ENCODE peak calls at places on chromosomes 2 and 18, in six cellular contexts. E is K562, Y is PC-3, H is IMR-90, B is H9, P is HCT116. M is an unnamed sample.

GRCh38 chr2:14047491-14047890 is 585.0 kb upstream of the LRATD1 start:
- DNase-seq in E (no peak), Y (no peak), H (no peak), B (no peak), P (no peak), M (no peak)

GRCh38 chr18:27363918-27364317 is 178.8 kb upstream of the CHST9 start:
- DNase-seq in E (no peak), Y (peak), H (no peak), B (no peak), P (no peak), M (no peak)

GRCh38 chr2:81523344-81523743 is 1218.8 kb upstream of the LRRTM1 start:
- DNase-seq in E (no peak), Y (no peak), H (no peak), B (peak), P (no peak), M (no peak)

GRCh38 chr2:11752906-11753305 is 6.5 kb downstream of the LPIN1 start:
- DNase-seq in E (no peak), Y (no peak), H (no peak), B (no peak), P (no peak), M (no peak)

GRCh38 chr2:184543832-184544231 is 54.5 kb upstream of the ZNF804A start:
- DNase-seq in E (no peak), Y (no peak), H (no peak), B (no peak), P (no peak), M (no peak)

GRCh38 chr2:217393585-217394032 is 533.7 kb upstream of the TNP1 start:
- DNase-seq in E (no peak), Y (peak), H (peak), B (no peak), P (no peak), M (peak)

GRCh38 chr2:88100489-88100858 is 27.4 kb downstream of the FABP1 start:
- DNase-seq in E (no peak), Y (no peak), H (no peak), B (no peak), P (no peak), M (no peak)

GRCh38 chr2:46800218-46800617 is 115.4 kb downstream of the MCFD2 start:
- DNase-seq in E (no peak), Y (no peak), H (peak), B (no peak), P (no peak), M (no peak)

GRCh38 chr2:71963295-71963694 is 184.4 kb downstream of the CYP26B1 start:
- DNase-seq in E (no peak), Y (peak), H (no peak), B (no peak), P (no peak), M (no peak)

GRCh38 chr2:234251326-234252271 is 201.1 kb downstream of the SPP2 start:
- DNase-seq in E (no peak), Y (peak), H (peak), B (no peak), P (no peak), M (no peak)

GRCh38 chr2:37782721-37783438 is 111.4 kb upstream of the CDC42EP3 start:
- DNase-seq in E (no peak), Y (peak), H (peak), B (no peak), P (no peak), M (no peak)

GRCh38 chr18:67232406-67232805 is 284.1 kb downstream of the DSEL start:
- DNase-seq in E (no peak), Y (peak), H (peak), B (no peak), P (no peak), M (no peak)

GRCh38 chr2:201558232-201558631 is 85.1 kb downstream of the TMEM237 start:
- DNase-seq in E (no peak), Y (peak), H (no peak), B (no peak), P (no peak), M (no peak)

GRCh38 chr2:10297950-10298349 is 4.8 kb upstream of the HPCAL1 start:
- DNase-seq in E (peak), Y (peak), H (peak), B (no peak), P (peak), M (no peak)

GRCh38 chr2:72980535-72981217 is 63.4 kb downstream of the EMX1 start:
- DNase-seq in E (no peak), Y (peak), H (peak), B (no peak), P (peak), M (peak)

GRCh38 chr2:70472256-70472905 is 81.2 kb downstream of the TGFA start:
- DNase-seq in E (no peak), Y (no peak), H (no peak), B (no peak), P (no peak), M (no peak)

GRCh38 chr2:133919285-133919684 is 334.6 kb upstream of the MGAT5 start:
- DNase-seq in E (no peak), Y (no peak), H (peak), B (no peak), P (no peak), M (no peak)

GRCh38 chr18:64055019-64055418 is 85.1 kb downstream of the SERPINB8 start:
- DNase-seq in E (no peak), Y (no peak), H (no peak), B (no peak), P (no peak), M (no peak)

GRCh38 chr18:9762561-9762960 is 54.5 kb downstream of the RAB31 start:
- DNase-seq in E (peak), Y (no peak), H (no peak), B (no peak), P (no peak), M (no peak)

GRCh38 chr2:224966663-224967062 is 75.6 kb downstream of the DOCK10 start:
- DNase-seq in E (no peak), Y (no peak), H (no peak), B (no peak), P (no peak), M (no peak)

GRCh38 chr2:172480301-172481218 is 53.2 kb downstream of the ITGA6 start:
- DNase-seq in E (no peak), Y (no peak), H (peak), B (no peak), P (no peak), M (peak)

GRCh38 chr2:236052926-236053846 is 115.0 kb downstream of the GBX2 start:
- DNase-seq in E (no peak), Y (no peak), H (no peak), B (peak), P (no peak), M (no peak)

GRCh38 chr2:60707750-60708371 is 48.2 kb upstream of the PAPOLG start:
- DNase-seq in E (peak), Y (peak), H (peak), B (peak), P (peak), M (no peak)

GRCh38 chr2:150075831-150076230 is 411.6 kb downstream of the RND3 start:
- DNase-seq in E (no peak), Y (peak), H (peak), B (no peak), P (no peak), M (no peak)

GRCh38 chr2:170214309-170214902 is 36.5 kb downstream of the MYO3B start:
- DNase-seq in E (no peak), Y (no peak), H (no peak), B (peak), P (no peak), M (no peak)

GRCh38 chr2:203671876-203672275 is 34.6 kb upstream of the CD28 start:
- DNase-seq in E (no peak), Y (no peak), H (no peak), B (no peak), P (no peak), M (no peak)

GRCh38 chr2:221629478-221629877 is 57.4 kb upstream of the EPHA4 start:
- DNase-seq in E (no peak), Y (peak), H (peak), B (no peak), P (peak), M (no peak)

GRCh38 chr18:51437280-51438271 is 240.1 kb upstream of the MEX3C start:
- DNase-seq in E (no peak), Y (no peak), H (no peak), B (no peak), P (no peak), M (no peak)

GRCh38 chr18:78241535-78242306 is 737.9 kb upstream of the SALL3 start:
- DNase-seq in E (no peak), Y (no peak), H (no peak), B (no peak), P (no peak), M (no peak)

GRCh38 chr2:109212836-109213563 is 84.0 kb downstream of the SH3RF3 start:
- DNase-seq in E (no peak), Y (no peak), H (no peak), B (no peak), P (no peak), M (no peak)

GRCh38 chr2:27765621-27766286 is 5.8 kb upstream of the MRPL33 start:
- DNase-seq in E (peak), Y (no peak), H (no peak), B (no peak), P (peak), M (peak)

GRCh38 chr18:61448316-61448715 is 115.1 kb downstream of the CDH20 start:
- DNase-seq in E (no peak), Y (no peak), H (no peak), B (no peak), P (no peak), M (no peak)

GRCh38 chr2:56299166-56299806 is 115.5 kb downstream of the CCDC85A start:
- DNase-seq in E (no peak), Y (no peak), H (no peak), B (no peak), P (no peak), M (no peak)

GRCh38 chr18:51164327-51165290 is 32.9 kb downstream of the MEX3C start:
- DNase-seq in E (no peak), Y (no peak), H (no peak), B (no peak), P (no peak), M (no peak)

DNA sequence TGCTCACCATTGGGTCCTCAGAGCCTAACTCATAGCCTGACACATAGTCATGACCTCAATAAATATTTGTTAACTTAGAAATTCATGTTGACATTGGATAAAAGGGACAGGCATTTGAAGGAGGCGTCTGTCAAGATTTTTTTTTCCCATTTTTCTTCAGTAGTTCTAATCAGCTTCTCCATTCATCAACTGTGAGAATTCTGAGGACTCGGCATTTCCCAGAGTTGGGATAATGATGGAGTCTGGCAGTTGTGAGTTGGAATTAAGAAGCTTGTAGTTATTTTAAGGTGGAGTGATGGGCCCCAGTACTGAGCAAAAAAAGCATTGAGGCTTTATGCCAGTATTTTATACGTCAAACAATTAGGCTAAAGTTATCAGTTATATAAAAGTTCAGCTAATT is 4.6 kb downstream of the SPATS2L start:
- DNase-seq in E (no peak), Y (peak), H (no peak), B (no peak), P (no peak), M (no peak)
- H3K9ac ChIP-seq in E (no peak), Y (no peak), H (no peak), B (no peak), P (no peak), M (no peak)

GRCh38 chr2:29329899-29330298 is 214.7 kb downstream of the CLIP4 start:
- DNase-seq in E (peak), Y (no peak), H (no peak), B (no peak), P (no peak), M (no peak)
- TF ChIP-seq CTCF in E (peak), Y (peak), H (peak), B (peak), P (peak), M (no peak)

GRCh38 chr2:186595219-186595618 is 5.4 kb downstream of the ITGAV start:
- DNase-seq in E (peak), Y (peak), H (peak), B (no peak), P (no peak), M (no peak)
- H3K27ac ChIP-seq in E (no peak), Y (no peak), H (no peak), B (no peak), P (no peak), M (no peak)

GRCh38 chr2:232336956-232337700 is 41.4 kb upstream of the ALPP start:
- DNase-seq in E (no peak), Y (no peak), H (no peak), B (no peak), P (no peak), M (peak)

GRCh38 chr2:232333361-232334135 is 45.0 kb upstream of the ALPP start:
- DNase-seq in E (peak), Y (peak), H (no peak), B (peak), P (no peak), M (peak)

GRCh38 chr2:232338759-232339106 is 39.8 kb upstream of the ALPP start:
- DNase-seq in E (no peak), Y (no peak), H (no peak), B (no peak), P (no peak), M (peak)

GRCh38 chr2:232335859-232336215 is 42.7 kb upstream of the ALPP start:
- DNase-seq in E (no peak), Y (no peak), H (no peak), B (peak), P (no peak), M (no peak)

GRCh38 chr2:232336241-232336736 is 42.3 kb upstream of the ALPP start:
- DNase-seq in E (no peak), Y (no peak), H (no peak), B (peak), P (no peak), M (peak)
- H3K9ac ChIP-seq in E (no peak), Y (no peak), H (no peak), B (no peak), P (no peak), M (no peak)

GRCh38 chr18:21934766-21935015 is 194.1 kb downstream of the MIB1 start:
- DNase-seq in E (no peak), Y (no peak), H (no peak), B (no peak), P (no peak), M (no peak)

GRCh38 chr18:21928925-21929324 is 188.3 kb downstream of the MIB1 start:
- DNase-seq in E (no peak), Y (no peak), H (no peak), B (no peak), P (no peak), M (no peak)

GRCh38 chr18:21930177-21930576 is 189.6 kb downstream of the MIB1 start:
- DNase-seq in E (no peak), Y (no peak), H (no peak), B (no peak), P (no peak), M (no peak)

GRCh38 chr18:21933931-21934765 is 193.6 kb downstream of the MIB1 start:
- DNase-seq in E (no peak), Y (no peak), H (no peak), B (peak), P (no peak), M (no peak)
- TF ChIP-seq CTCF in E (no peak), Y (no peak), H (no peak), B (peak), P (no peak), M (no peak)

GRCh38 chr2:101655941-101656422 is 41.5 kb upstream of the MAP4K4 start:
- DNase-seq in E (no peak), Y (no peak), H (peak), B (no peak), P (no peak), M (no peak)
- H3K27ac ChIP-seq in E (no peak), Y (no peak), H (no peak), B (no peak), P (no peak), M (no peak)

M was measured in kidney.